ENCODE peak calls at places on chromosomes 3 and 15, in four cellular contexts. One of them, this sample, is unnamed.

GRCh38 chr3:17258823-17259436 is 374.2 kb downstream of the PLCL2 start:
- DNase-seq in CD8-positive, alpha-beta T cell: no peak
- DNase-seq in colonic mucosa: no peak
- DNase-seq in fibroblast of the aortic adventitia: peak
- DNase-seq in this sample: peak

GRCh38 chr3:13189639-13190375 is 116.6 kb upstream of the IQSEC1 start:
- DNase-seq in colonic mucosa: no peak
- DNase-seq in fibroblast of the aortic adventitia: peak
- DNase-seq in CD8-positive, alpha-beta T cell: no peak
- DNase-seq in this sample: peak

GRCh38 chr15:66771351-66771650 is 69.3 kb downstream of the SMAD6 start:
- DNase-seq in CD8-positive, alpha-beta T cell: no peak
- DNase-seq in fibroblast of the aortic adventitia: no peak
- DNase-seq in colonic mucosa: peak
- DNase-seq in this sample: no peak

GRCh38 chr15:53458736-53459135 is 300.7 kb downstream of the WDR72 start:
- DNase-seq in fibroblast of the aortic adventitia: no peak
- DNase-seq in colonic mucosa: no peak
- DNase-seq in CD8-positive, alpha-beta T cell: no peak
- DNase-seq in this sample: no peak

GRCh38 chr3:7388026-7388425 is 527.1 kb downstream of the GRM7 start:
- DNase-seq in CD8-positive, alpha-beta T cell: no peak
- DNase-seq in colonic mucosa: no peak
- DNase-seq in fibroblast of the aortic adventitia: no peak
- DNase-seq in this sample: no peak

GRCh38 chr3:15206662-15207576 is 873 bp downstream of the CAPN7 start:
- DNase-seq in fibroblast of the aortic adventitia: peak
- DNase-seq in colonic mucosa: peak
- DNase-seq in CD8-positive, alpha-beta T cell: peak
- DNase-seq in this sample: peak

GRCh38 chr3:125375950-125376679 is 990 bp upstream of the ZNF148 start:
- DNase-seq in fibroblast of the aortic adventitia: peak
- DNase-seq in colonic mucosa: peak
- DNase-seq in CD8-positive, alpha-beta T cell: no peak
- DNase-seq in this sample: peak

GRCh38 chr3:112894258-112894657 is 47.6 kb upstream of the CD200R1L start:
- DNase-seq in CD8-positive, alpha-beta T cell: no peak
- DNase-seq in fibroblast of the aortic adventitia: peak
- DNase-seq in colonic mucosa: no peak
- DNase-seq in this sample: peak

GRCh38 chr3:100226712-100227429 is 33.9 kb upstream of the TBC1D23 start:
- DNase-seq in fibroblast of the aortic adventitia: peak
- DNase-seq in colonic mucosa: no peak
- DNase-seq in CD8-positive, alpha-beta T cell: no peak
- DNase-seq in this sample: peak

GRCh38 chr3:172449468-172450149 is 1.4 kb upstream of the GHSR start:
- DNase-seq in colonic mucosa: no peak
- DNase-seq in fibroblast of the aortic adventitia: peak
- DNase-seq in CD8-positive, alpha-beta T cell: no peak
- DNase-seq in this sample: no peak

GRCh38 chr15:46127361-46127874 is 492.6 kb downstream of the SQOR start:
- DNase-seq in CD8-positive, alpha-beta T cell: no peak
- DNase-seq in colonic mucosa: no peak
- DNase-seq in fibroblast of the aortic adventitia: no peak
- DNase-seq in this sample: peak

GRCh38 chr3:42755681-42756578 is 17.1 kb downstream of the CCDC13 start:
- DNase-seq in colonic mucosa: no peak
- DNase-seq in CD8-positive, alpha-beta T cell: no peak
- DNase-seq in fibroblast of the aortic adventitia: peak
- DNase-seq in this sample: peak

GRCh38 chr3:183385698-183386590 is 42.5 kb downstream of the MCF2L2 start:
- DNase-seq in colonic mucosa: peak
- DNase-seq in fibroblast of the aortic adventitia: peak
- DNase-seq in CD8-positive, alpha-beta T cell: peak
- DNase-seq in this sample: peak

GRCh38 chr3:111903067-111903511 is 44.0 kb downstream of the PHLDB2 start:
- DNase-seq in CD8-positive, alpha-beta T cell: no peak
- DNase-seq in fibroblast of the aortic adventitia: peak
- DNase-seq in colonic mucosa: no peak
- DNase-seq in this sample: peak

GRCh38 chr3:144362126-144362525 is 390.5 kb downstream of the DIPK2A start:
- DNase-seq in colonic mucosa: no peak
- DNase-seq in fibroblast of the aortic adventitia: no peak
- DNase-seq in CD8-positive, alpha-beta T cell: no peak
- DNase-seq in this sample: peak

GRCh38 chr3:29279276-29279675 is 1.6 kb upstream of the RBMS3 start:
- DNase-seq in fibroblast of the aortic adventitia: no peak
- DNase-seq in colonic mucosa: no peak
- DNase-seq in CD8-positive, alpha-beta T cell: no peak
- DNase-seq in this sample: peak
- H3K4me3 ChIP-seq in fibroblast of the aortic adventitia: peak
- H3K4me3 ChIP-seq in colonic mucosa: no peak
- H3K4me3 ChIP-seq in CD8-positive, alpha-beta T cell: no peak
- H3K4me3 ChIP-seq in this sample: no peak

DNA sequence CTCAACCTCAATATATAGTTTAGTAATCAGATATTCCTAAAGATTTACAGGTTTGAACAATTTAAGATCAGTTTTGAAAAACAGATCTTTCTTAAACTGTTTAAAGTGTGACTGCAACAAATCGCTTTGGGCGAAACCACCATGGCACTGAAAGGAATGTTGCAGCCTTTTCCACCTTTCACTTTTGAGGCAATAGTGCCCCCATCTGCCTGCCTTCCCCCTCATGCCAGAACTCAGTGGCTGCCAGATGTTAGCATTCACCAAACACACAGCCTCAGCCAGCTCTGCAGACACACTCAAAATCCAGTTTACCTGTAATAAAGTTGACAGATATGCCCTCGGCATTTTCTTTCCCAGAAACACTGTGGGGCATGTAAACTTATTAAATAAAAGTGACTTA is 3.3 kb downstream of the LYSMD4 start:
- DNase-seq in colonic mucosa: peak
- DNase-seq in fibroblast of the aortic adventitia: peak
- DNase-seq in CD8-positive, alpha-beta T cell: no peak
- DNase-seq in this sample: peak
- TF ChIP-seq CTCF in colonic mucosa: no peak
- TF ChIP-seq CTCF in fibroblast of the aortic adventitia: peak
- TF ChIP-seq CTCF in CD8-positive, alpha-beta T cell: no peak
- TF ChIP-seq CTCF in this sample: peak

DNA sequence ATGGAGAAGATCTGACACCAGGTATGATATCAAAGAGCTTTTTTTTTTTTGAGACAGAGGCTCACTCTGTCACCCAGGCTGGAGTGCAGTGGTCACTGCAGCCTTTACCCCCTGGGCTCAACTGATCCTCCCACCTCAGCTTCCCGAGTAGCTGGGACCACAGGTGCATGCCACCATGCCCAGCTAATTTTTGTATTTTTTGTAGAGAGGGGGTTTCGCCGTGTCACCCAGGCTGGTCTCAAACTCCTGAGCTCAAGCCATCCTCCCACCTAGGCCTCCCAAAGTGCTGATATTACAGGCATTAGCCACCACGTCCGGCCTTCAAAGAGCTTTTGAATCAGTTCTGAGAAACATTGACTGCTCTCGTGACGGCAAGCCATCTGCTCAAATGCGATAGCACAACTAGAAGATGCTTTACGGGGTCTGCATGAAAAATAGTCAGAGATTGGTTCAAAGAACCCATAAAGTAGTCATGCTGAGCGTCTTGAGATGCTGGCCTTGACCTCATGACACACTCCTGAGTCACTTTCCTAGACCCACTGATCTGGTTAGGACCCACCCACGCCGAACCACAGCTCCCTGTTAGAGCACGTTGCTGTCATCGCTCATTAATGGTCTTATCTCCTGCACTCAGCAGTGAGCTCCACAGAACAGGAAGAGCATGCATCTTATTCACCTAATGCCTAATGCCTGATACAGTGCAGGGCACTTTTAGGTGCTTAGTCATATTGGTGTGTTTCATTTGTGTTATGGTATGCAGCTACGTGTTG is 57.0 kb upstream of the NR2F2 start:
- DNase-seq in colonic mucosa: no peak
- DNase-seq in fibroblast of the aortic adventitia: peak
- DNase-seq in CD8-positive, alpha-beta T cell: no peak
- DNase-seq in this sample: peak
- H3K4me3 ChIP-seq in colonic mucosa: no peak
- H3K4me3 ChIP-seq in fibroblast of the aortic adventitia: no peak
- H3K4me3 ChIP-seq in CD8-positive, alpha-beta T cell: no peak
- H3K4me3 ChIP-seq in this sample: no peak

DNA sequence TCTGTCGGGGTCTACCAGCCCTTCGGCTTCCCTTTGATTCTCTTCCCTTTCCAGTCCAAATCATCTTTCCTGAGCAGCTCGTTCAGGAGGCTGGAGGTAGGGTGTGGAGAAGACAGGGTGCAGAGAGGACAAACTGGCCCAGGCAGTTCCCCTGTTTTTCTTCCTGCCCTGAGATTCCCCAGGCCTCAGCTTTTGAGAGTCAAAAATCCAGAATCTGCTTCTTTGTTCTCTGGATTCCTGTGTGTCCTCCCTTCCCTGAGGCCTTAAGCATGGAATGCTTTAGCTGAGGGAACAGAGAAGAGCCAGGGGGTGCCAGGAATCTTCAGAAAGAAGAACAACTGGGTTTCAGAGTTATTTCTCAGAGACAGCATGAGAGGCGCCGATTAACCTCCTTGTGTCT is 26.7 kb upstream of the LRTM1 start:
- DNase-seq in CD8-positive, alpha-beta T cell: no peak
- DNase-seq in fibroblast of the aortic adventitia: no peak
- DNase-seq in colonic mucosa: no peak
- DNase-seq in this sample: no peak
- TF ChIP-seq CTCF in CD8-positive, alpha-beta T cell: no peak
- TF ChIP-seq CTCF in fibroblast of the aortic adventitia: no peak
- TF ChIP-seq CTCF in colonic mucosa: no peak
- TF ChIP-seq CTCF in this sample: no peak

GRCh38 chr3:45915518-45916231 is 27.6 kb upstream of the CXCR6 start:
- DNase-seq in CD8-positive, alpha-beta T cell: peak
- DNase-seq in colonic mucosa: no peak
- DNase-seq in fibroblast of the aortic adventitia: peak
- DNase-seq in this sample: peak
- H3K4me3 ChIP-seq in CD8-positive, alpha-beta T cell: peak
- H3K4me3 ChIP-seq in colonic mucosa: no peak
- H3K4me3 ChIP-seq in fibroblast of the aortic adventitia: no peak
- H3K4me3 ChIP-seq in this sample: no peak

GRCh38 chr15:81483496-81483895 is 109.5 kb upstream of the TMC3 start:
- DNase-seq in colonic mucosa: no peak
- DNase-seq in fibroblast of the aortic adventitia: no peak
- DNase-seq in CD8-positive, alpha-beta T cell: no peak
- DNase-seq in this sample: no peak

GRCh38 chr15:81475926-81476325 is 101.9 kb upstream of the TMC3 start:
- DNase-seq in CD8-positive, alpha-beta T cell: no peak
- DNase-seq in colonic mucosa: no peak
- DNase-seq in fibroblast of the aortic adventitia: peak
- DNase-seq in this sample: no peak

GRCh38 chr15:81484076-81484475 is 110.1 kb upstream of the TMC3 start:
- DNase-seq in fibroblast of the aortic adventitia: no peak
- DNase-seq in colonic mucosa: no peak
- DNase-seq in CD8-positive, alpha-beta T cell: no peak
- DNase-seq in this sample: no peak

GRCh38 chr15:81481326-81481725 is 107.3 kb upstream of the TMC3 start:
- DNase-seq in colonic mucosa: no peak
- DNase-seq in fibroblast of the aortic adventitia: no peak
- DNase-seq in CD8-positive, alpha-beta T cell: no peak
- DNase-seq in this sample: no peak

GRCh38 chr15:81480645-81481053 is 106.6 kb upstream of the TMC3 start:
- DNase-seq in colonic mucosa: peak
- DNase-seq in fibroblast of the aortic adventitia: peak
- DNase-seq in CD8-positive, alpha-beta T cell: no peak
- DNase-seq in this sample: peak
- TF ChIP-seq CTCF in colonic mucosa: peak
- TF ChIP-seq CTCF in fibroblast of the aortic adventitia: peak
- TF ChIP-seq CTCF in CD8-positive, alpha-beta T cell: peak
- TF ChIP-seq CTCF in this sample: peak

DNA sequence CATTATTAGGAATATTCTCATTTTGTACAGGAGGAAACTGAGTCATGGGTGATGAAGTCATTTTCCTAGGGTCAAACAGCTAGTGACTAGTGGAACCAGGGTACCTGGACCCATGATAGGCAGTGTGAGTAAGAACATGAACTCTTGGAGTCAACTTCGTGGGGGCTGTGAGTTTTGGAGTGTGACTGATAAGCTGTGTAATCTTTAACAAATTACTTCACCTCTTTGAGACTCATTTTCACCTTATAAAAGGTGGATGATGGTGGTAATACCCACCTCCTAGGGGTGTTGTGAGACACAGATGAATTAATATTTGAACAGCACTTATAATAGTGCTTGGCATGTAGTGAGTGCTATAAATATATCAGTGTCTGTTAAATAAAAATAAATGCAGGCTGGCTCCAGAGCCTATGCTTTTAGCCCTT is 9.1 kb downstream of the SEMA6D start:
- DNase-seq in colonic mucosa: no peak
- DNase-seq in CD8-positive, alpha-beta T cell: no peak
- DNase-seq in fibroblast of the aortic adventitia: no peak
- DNase-seq in this sample: no peak
- H3K4me3 ChIP-seq in colonic mucosa: no peak
- H3K4me3 ChIP-seq in CD8-positive, alpha-beta T cell: no peak
- H3K4me3 ChIP-seq in fibroblast of the aortic adventitia: no peak
- H3K4me3 ChIP-seq in this sample: no peak

GRCh38 chr3:40104441-40104840 is 205.1 kb upstream of the EIF1B start:
- DNase-seq in fibroblast of the aortic adventitia: no peak
- DNase-seq in CD8-positive, alpha-beta T cell: no peak
- DNase-seq in colonic mucosa: no peak
- DNase-seq in this sample: no peak

GRCh38 chr3:40108643-40109042 is 200.9 kb upstream of the EIF1B start:
- DNase-seq in colonic mucosa: no peak
- DNase-seq in fibroblast of the aortic adventitia: no peak
- DNase-seq in CD8-positive, alpha-beta T cell: no peak
- DNase-seq in this sample: no peak

DNA sequence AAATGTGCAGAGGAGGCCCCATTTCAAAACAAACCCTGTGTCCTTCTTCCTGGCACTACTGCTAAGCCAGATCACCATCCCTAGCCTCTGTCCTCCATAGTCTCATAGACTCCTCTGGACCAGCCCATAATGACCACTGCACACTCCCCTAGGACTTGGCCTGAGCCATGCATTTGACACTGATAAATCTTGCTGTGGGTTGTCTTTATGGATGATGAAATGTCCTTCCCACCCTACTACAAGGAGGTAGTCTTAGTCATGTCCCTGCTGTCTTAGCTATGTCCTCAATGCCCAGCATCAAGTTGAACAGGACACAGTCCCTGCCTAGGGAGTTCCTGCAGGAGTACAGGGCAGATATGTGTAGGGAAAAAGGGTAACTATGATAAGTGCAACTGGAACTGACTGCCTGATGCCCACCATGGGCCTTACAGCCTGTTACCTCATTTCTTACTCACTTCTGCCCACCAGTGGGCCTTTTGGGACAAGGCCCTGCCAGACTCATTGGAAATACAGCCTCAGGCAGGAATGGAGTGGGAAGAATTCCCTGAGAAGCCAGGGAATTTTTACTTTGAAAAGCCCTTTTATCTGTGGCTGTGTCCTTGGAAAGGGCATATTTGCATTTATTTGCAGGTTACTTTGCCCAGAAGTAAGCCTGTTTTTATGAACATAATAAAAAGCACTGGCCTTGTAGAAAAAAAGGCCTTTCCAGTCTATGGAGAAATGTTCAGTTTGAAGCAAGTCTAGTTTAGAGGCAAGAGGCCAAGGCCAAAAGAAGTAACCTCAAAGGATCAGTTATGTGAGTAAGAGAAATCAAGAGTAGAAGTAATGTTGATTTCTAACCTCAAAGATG is 199.6 kb upstream of the EIF1B start:
- DNase-seq in CD8-positive, alpha-beta T cell: no peak
- DNase-seq in fibroblast of the aortic adventitia: peak
- DNase-seq in colonic mucosa: no peak
- DNase-seq in this sample: peak
- TF ChIP-seq CTCF in CD8-positive, alpha-beta T cell: no peak
- TF ChIP-seq CTCF in fibroblast of the aortic adventitia: peak
- TF ChIP-seq CTCF in colonic mucosa: no peak
- TF ChIP-seq CTCF in this sample: peak

This sample was measured in foreskin fibroblast.